ENCODE peak calls at places on chromosomes 2 and 18, in four cellular contexts. One of them, this sample, is unnamed.

GRCh38 chr2:168686485-168687191 is 115.8 kb upstream of the NOSTRIN start:
- DNase-seq in upper lobe of left lung: no peak
- DNase-seq in breast epithelium: no peak
- DNase-seq in stomach: no peak
- DNase-seq in this sample: no peak

GRCh38 chr2:121356058-121356640 is 71.1 kb upstream of the TFCP2L1 start:
- DNase-seq in upper lobe of left lung: no peak
- DNase-seq in stomach: peak
- DNase-seq in breast epithelium: no peak
- DNase-seq in this sample: no peak

GRCh38 chr2:70830333-70830732 is 5.3 kb downstream of the CD207 start:
- DNase-seq in breast epithelium: no peak
- DNase-seq in upper lobe of left lung: no peak
- DNase-seq in stomach: no peak
- DNase-seq in this sample: no peak

GRCh38 chr2:197677483-197677882 is 2.1 kb upstream of the RFTN2 start:
- DNase-seq in stomach: no peak
- DNase-seq in upper lobe of left lung: no peak
- DNase-seq in breast epithelium: no peak
- DNase-seq in this sample: no peak

GRCh38 chr2:177265834-177266817 is 1.6 kb upstream of the NFE2L2 start:
- DNase-seq in breast epithelium: no peak
- DNase-seq in stomach: no peak
- DNase-seq in upper lobe of left lung: no peak
- DNase-seq in this sample: no peak

GRCh38 chr2:239113164-239113563 is 265.3 kb downstream of the TWIST2 start:
- DNase-seq in breast epithelium: no peak
- DNase-seq in upper lobe of left lung: no peak
- DNase-seq in stomach: peak
- DNase-seq in this sample: no peak

GRCh38 chr2:197075286-197075685 is 148.8 kb upstream of the PGAP1 start:
- DNase-seq in breast epithelium: no peak
- DNase-seq in upper lobe of left lung: no peak
- DNase-seq in stomach: no peak
- DNase-seq in this sample: no peak

GRCh38 chr2:157283468-157283867 is 26.0 kb downstream of the GALNT5 start:
- DNase-seq in breast epithelium: no peak
- DNase-seq in upper lobe of left lung: no peak
- DNase-seq in stomach: peak
- DNase-seq in this sample: no peak

GRCh38 chr2:240433973-240434727 is 1.3 kb upstream of the GPC1 start:
- DNase-seq in stomach: no peak
- DNase-seq in breast epithelium: peak
- DNase-seq in upper lobe of left lung: peak
- DNase-seq in this sample: no peak

GRCh38 chr2:30514134-30514860 is 67.3 kb downstream of the LCLAT1 start:
- DNase-seq in stomach: no peak
- DNase-seq in breast epithelium: no peak
- DNase-seq in upper lobe of left lung: no peak
- DNase-seq in this sample: no peak

GRCh38 chr2:168160897-168161296 is 86.5 kb downstream of the STK39 start:
- DNase-seq in upper lobe of left lung: no peak
- DNase-seq in stomach: no peak
- DNase-seq in breast epithelium: no peak
- DNase-seq in this sample: no peak

GRCh38 chr2:63530880-63531279 is 57.4 kb downstream of the WDPCP start:
- DNase-seq in breast epithelium: no peak
- DNase-seq in upper lobe of left lung: peak
- DNase-seq in stomach: no peak
- DNase-seq in this sample: no peak

GRCh38 chr18:48607049-48607984 is 68.5 kb downstream of the CTIF start:
- DNase-seq in stomach: no peak
- DNase-seq in breast epithelium: no peak
- DNase-seq in upper lobe of left lung: no peak
- DNase-seq in this sample: no peak

GRCh38 chr2:221505605-221506004 is 66.5 kb downstream of the EPHA4 start:
- DNase-seq in stomach: no peak
- DNase-seq in breast epithelium: no peak
- DNase-seq in upper lobe of left lung: no peak
- DNase-seq in this sample: no peak

GRCh38 chr2:136025057-136025973 is 39.9 kb upstream of the DARS1 start:
- DNase-seq in breast epithelium: peak
- DNase-seq in stomach: peak
- DNase-seq in upper lobe of left lung: peak
- DNase-seq in this sample: peak

GRCh38 chr2:231132126-231132525 is 7.3 kb upstream of the HTR2B start:
- DNase-seq in upper lobe of left lung: no peak
- DNase-seq in stomach: no peak
- DNase-seq in breast epithelium: no peak
- DNase-seq in this sample: no peak

GRCh38 chr2:120238728-120239487 is 13.7 kb upstream of the RALB start:
- DNase-seq in stomach: peak
- DNase-seq in upper lobe of left lung: no peak
- DNase-seq in breast epithelium: peak
- DNase-seq in this sample: no peak

GRCh38 chr2:234446404-234447076 is 50.3 kb downstream of the ARL4C start:
- DNase-seq in stomach: peak
- DNase-seq in breast epithelium: no peak
- DNase-seq in upper lobe of left lung: peak
- DNase-seq in this sample: peak

GRCh38 chr2:226772389-226773179 is 27.0 kb downstream of the IRS1 start:
- DNase-seq in stomach: no peak
- DNase-seq in breast epithelium: no peak
- DNase-seq in upper lobe of left lung: no peak
- DNase-seq in this sample: no peak
- TF ChIP-seq POLR2AphosphoS5 in stomach: no peak
- TF ChIP-seq POLR2AphosphoS5 in breast epithelium: no peak
- TF ChIP-seq POLR2AphosphoS5 in upper lobe of left lung: no peak
- TF ChIP-seq POLR2AphosphoS5 in this sample: no peak

GRCh38 chr2:219215871-219216536 is 2.8 kb downstream of the ABCB6 start:
- DNase-seq in stomach: no peak
- DNase-seq in breast epithelium: no peak
- DNase-seq in upper lobe of left lung: peak
- DNase-seq in this sample: no peak

GRCh38 chr2:219220652-219221402 is 2.1 kb upstream of the ABCB6 start:
- DNase-seq in upper lobe of left lung: peak
- DNase-seq in stomach: no peak
- DNase-seq in breast epithelium: no peak
- DNase-seq in this sample: no peak

GRCh38 chr2:219219113-219219696 is 447 bp upstream of the ABCB6 start:
- DNase-seq in upper lobe of left lung: no peak
- DNase-seq in breast epithelium: no peak
- DNase-seq in stomach: no peak
- DNase-seq in this sample: no peak

GRCh38 chr2:219219781-219220532 is 1.2 kb upstream of the ABCB6 start:
- DNase-seq in breast epithelium: no peak
- DNase-seq in upper lobe of left lung: peak
- DNase-seq in stomach: no peak
- DNase-seq in this sample: no peak

GRCh38 chr2:219218279-219219112 is at the start of gene ABCB6:
- DNase-seq in upper lobe of left lung: peak
- DNase-seq in stomach: peak
- DNase-seq in breast epithelium: peak
- DNase-seq in this sample: peak
- TF ChIP-seq POLR2AphosphoS5 in upper lobe of left lung: no peak
- TF ChIP-seq POLR2AphosphoS5 in stomach: peak
- TF ChIP-seq POLR2AphosphoS5 in breast epithelium: peak
- TF ChIP-seq POLR2AphosphoS5 in this sample: peak

DNA sequence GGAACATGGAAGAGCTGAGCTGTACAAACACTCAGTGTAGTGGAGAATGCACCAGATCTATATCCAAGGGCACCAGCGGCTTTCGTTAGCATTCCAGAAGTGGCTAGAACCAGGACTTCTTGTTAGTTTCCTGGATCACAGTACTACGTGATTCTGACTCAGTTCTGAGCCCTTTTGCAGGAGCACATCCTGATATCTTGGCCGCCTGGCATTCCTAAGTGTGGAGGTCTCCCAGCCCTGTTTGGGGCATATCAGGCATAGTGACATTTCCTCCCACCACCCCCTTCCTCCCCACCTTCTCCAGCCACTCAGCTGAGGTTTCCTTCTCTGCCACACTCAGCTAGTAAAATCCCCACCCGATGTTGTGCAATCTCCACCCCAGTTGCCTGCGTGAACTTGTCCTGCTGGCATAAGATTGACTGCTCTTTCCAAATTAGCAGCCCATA is 63.4 kb downstream of the BMP10 start:
- DNase-seq in breast epithelium: no peak
- DNase-seq in upper lobe of left lung: no peak
- DNase-seq in stomach: no peak
- DNase-seq in this sample: no peak
- TF ChIP-seq POLR2AphosphoS5 in breast epithelium: peak
- TF ChIP-seq POLR2AphosphoS5 in upper lobe of left lung: no peak
- TF ChIP-seq POLR2AphosphoS5 in stomach: no peak
- TF ChIP-seq POLR2AphosphoS5 in this sample: no peak

DNA sequence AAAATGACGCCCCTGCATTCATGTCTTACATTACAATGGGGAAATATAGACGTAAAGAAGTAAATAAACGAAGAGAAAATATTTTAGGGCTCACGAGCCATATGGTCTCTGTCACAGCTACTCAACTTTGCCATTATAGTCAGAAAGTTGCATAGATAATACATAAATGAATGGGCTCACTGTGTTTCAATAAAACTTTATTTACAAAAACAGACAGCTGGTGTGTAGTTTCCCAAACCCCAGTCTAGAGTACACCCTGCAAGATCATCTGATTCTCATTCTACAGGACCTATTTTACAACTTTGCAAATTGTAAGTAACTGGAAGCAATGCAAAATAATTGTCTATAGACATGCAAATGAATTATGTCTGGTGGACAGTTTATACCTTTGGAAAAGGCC is 57.5 kb downstream of the NOL10 start:
- DNase-seq in stomach: no peak
- DNase-seq in upper lobe of left lung: no peak
- DNase-seq in breast epithelium: no peak
- DNase-seq in this sample: no peak
- TF ChIP-seq POLR2AphosphoS5 in stomach: no peak
- TF ChIP-seq POLR2AphosphoS5 in upper lobe of left lung: no peak
- TF ChIP-seq POLR2AphosphoS5 in breast epithelium: no peak
- TF ChIP-seq POLR2AphosphoS5 in this sample: no peak

DNA sequence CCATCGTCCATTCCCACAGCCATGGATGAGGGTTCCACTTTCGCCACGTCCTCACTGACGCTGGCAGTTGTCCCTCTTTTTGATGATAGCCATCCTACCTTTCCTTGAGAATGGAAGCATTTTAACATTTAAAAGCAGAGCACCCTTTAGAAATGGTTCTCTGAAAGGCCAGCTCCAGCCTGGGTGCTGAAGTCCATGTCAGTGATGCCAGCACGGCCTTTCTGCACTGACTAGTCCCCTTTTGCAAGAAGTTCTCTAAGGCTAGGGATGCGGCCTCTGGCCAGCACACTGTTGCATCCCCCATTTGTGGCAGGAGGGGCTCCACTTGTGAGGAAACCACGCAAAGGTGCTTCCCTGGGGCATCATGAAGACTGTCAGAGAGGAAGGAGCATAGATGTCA is 203.5 kb downstream of the MGAT5 start:
- DNase-seq in upper lobe of left lung: no peak
- DNase-seq in breast epithelium: no peak
- DNase-seq in stomach: peak
- DNase-seq in this sample: no peak
- TF ChIP-seq POLR2AphosphoS5 in upper lobe of left lung: no peak
- TF ChIP-seq POLR2AphosphoS5 in breast epithelium: no peak
- TF ChIP-seq POLR2AphosphoS5 in stomach: no peak
- TF ChIP-seq POLR2AphosphoS5 in this sample: no peak

GRCh38 chr2:127701651-127702394 is 526 bp downstream of the SFT2D3 start:
- DNase-seq in upper lobe of left lung: peak
- DNase-seq in stomach: peak
- DNase-seq in breast epithelium: peak
- DNase-seq in this sample: peak
- TF ChIP-seq POLR2AphosphoS5 in upper lobe of left lung: peak
- TF ChIP-seq POLR2AphosphoS5 in stomach: no peak
- TF ChIP-seq POLR2AphosphoS5 in breast epithelium: peak
- TF ChIP-seq POLR2AphosphoS5 in this sample: peak

GRCh38 chr2:85539361-85540130 is 578 bp downstream of the MAT2A start:
- DNase-seq in upper lobe of left lung: peak
- DNase-seq in stomach: peak
- DNase-seq in breast epithelium: peak
- DNase-seq in this sample: peak
- TF ChIP-seq POLR2AphosphoS5 in upper lobe of left lung: peak
- TF ChIP-seq POLR2AphosphoS5 in stomach: peak
- TF ChIP-seq POLR2AphosphoS5 in breast epithelium: no peak
- TF ChIP-seq POLR2AphosphoS5 in this sample: no peak

DNA sequence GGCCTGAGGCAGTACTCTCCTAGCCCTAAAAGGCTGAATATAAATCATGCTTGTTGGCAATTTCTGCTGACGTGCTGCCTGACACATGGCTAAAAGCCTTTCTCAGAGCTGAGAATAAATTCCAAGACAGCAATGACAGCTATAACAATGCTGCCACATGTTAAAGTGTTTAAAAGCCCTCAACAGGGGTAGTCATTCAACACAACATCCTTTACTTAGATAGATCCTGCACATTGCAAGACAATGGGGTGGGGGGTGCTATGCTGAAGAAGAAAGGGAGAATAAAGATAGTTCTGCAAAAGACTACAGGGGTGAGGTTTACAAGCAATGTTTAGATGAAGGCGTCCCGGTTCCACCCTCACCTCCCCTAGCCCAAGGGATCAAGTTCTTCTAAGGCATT is 291.1 kb upstream of the ACVR2A start:
- DNase-seq in upper lobe of left lung: no peak
- DNase-seq in stomach: no peak
- DNase-seq in breast epithelium: no peak
- DNase-seq in this sample: no peak
- TF ChIP-seq POLR2AphosphoS5 in upper lobe of left lung: no peak
- TF ChIP-seq POLR2AphosphoS5 in stomach: no peak
- TF ChIP-seq POLR2AphosphoS5 in breast epithelium: no peak
- TF ChIP-seq POLR2AphosphoS5 in this sample: no peak

This sample was measured in GM12892.